ENCODE peak calls at places on chromosomes 7 and 10, in six cellular contexts. U, L, Y, F, B and D are unnamed samples.

GRCh38 chr10:72027498-72027897 is 60.9 kb downstream of the SPOCK2 start:
- DNase-seq in F (no peak), L (no peak), U (no peak), B (no peak), Y (no peak), D (no peak)

GRCh38 chr7:16989883-16990413 is 108.2 kb upstream of the AGR3 start:
- DNase-seq in L (peak), Y (peak), U (no peak), B (peak), F (no peak), D (peak)

GRCh38 chr7:132422502-132423101 is 153.7 kb downstream of the PLXNA4 start:
- DNase-seq in Y (no peak), F (no peak), L (no peak), U (no peak), B (no peak), D (peak)

GRCh38 chr10:80471715-80472233 is 17.7 kb downstream of the TSPAN14 start:
- DNase-seq in L (no peak), Y (no peak), F (no peak), U (no peak), B (no peak), D (no peak)

GRCh38 chr10:126090911-126091728 is 194.8 kb downstream of the FANK1 start:
- DNase-seq in L (no peak), F (no peak), U (no peak), B (no peak), Y (no peak), D (peak)

GRCh38 chr10:73625004-73625883 is 16.0 kb downstream of the MYOZ1 start:
- DNase-seq in L (peak), Y (peak), F (no peak), U (no peak), B (no peak), D (peak)

GRCh38 chr7:91330378-91331295 is 66.4 kb downstream of the FZD1 start:
- DNase-seq in L (no peak), B (no peak), Y (no peak), F (no peak), U (no peak), D (peak)

GRCh38 chr10:91843083-91843482 is 44.9 kb downstream of the TNKS2 start:
- DNase-seq in Y (no peak), L (no peak), U (no peak), B (no peak), F (no peak), D (no peak)

GRCh38 chr10:10665750-10666149 is 351.9 kb upstream of the CELF2 start:
- DNase-seq in B (no peak), U (no peak), Y (no peak), F (no peak), L (peak), D (no peak)

GRCh38 chr7:74272305-74273038 is 16.7 kb upstream of the CLIP2 start:
- DNase-seq in U (no peak), Y (peak), B (peak), F (no peak), L (peak), D (peak)

GRCh38 chr10:5861269-5862031 is 28.2 kb downstream of the ANKRD16 start:
- DNase-seq in B (no peak), Y (no peak), L (no peak), F (no peak), U (no peak), D (peak)

GRCh38 chr7:106071356-106071998 is 40.6 kb downstream of the SYPL1 start:
- DNase-seq in U (no peak), B (peak), F (no peak), L (no peak), Y (no peak), D (no peak)

GRCh38 chr7:128697301-128697905 is 25.3 kb downstream of the GARIN1A start:
- DNase-seq in B (no peak), F (no peak), L (peak), Y (peak), U (no peak), D (peak)

GRCh38 chr7:1331576-1332467 is 99.2 kb downstream of the UNCX start:
- DNase-seq in F (no peak), L (no peak), Y (no peak), U (peak), B (no peak), D (no peak)

GRCh38 chr10:79402951-79403350 is 42.5 kb downstream of the ZCCHC24 start:
- DNase-seq in F (no peak), L (no peak), Y (no peak), U (no peak), B (no peak), D (no peak)

GRCh38 chr10:117946525-117947070 is 100.1 kb downstream of the RAB11FIP2 start:
- DNase-seq in B (no peak), U (no peak), F (no peak), Y (no peak), L (no peak), D (peak)

GRCh38 chr7:55524558-55525310 is 47.6 kb downstream of the VOPP1 start:
- DNase-seq in Y (peak), L (no peak), B (no peak), U (peak), F (no peak), D (no peak)

GRCh38 chr7:114086491-114086905 is 167.7 kb upstream of the PPP1R3A start:
- DNase-seq in F (peak), Y (no peak), L (peak), U (no peak), B (no peak), D (peak)

GRCh38 chr10:119578355-119578754 is 18.4 kb downstream of the TIAL1 start:
- DNase-seq in L (no peak), Y (no peak), B (no peak), U (no peak), F (no peak), D (no peak)

GRCh38 chr10:78312197-78313046 is 278.8 kb downstream of the RPS24 start:
- DNase-seq in Y (no peak), F (no peak), B (peak), U (no peak), L (no peak), D (no peak)

GRCh38 chr10:46537309-46537708 is 19.1 kb downstream of the GPRIN2 start:
- DNase-seq in F (no peak), L (no peak), Y (no peak), U (no peak), B (no peak), D (no peak)